ENCODE peak calls at places on chromosomes 11 and 22, in ten cellular contexts. B, E, J, I, O, G, T, N, V and Q are unnamed samples.

GRCh38 chr11:92393218-92393617 is 168.6 kb downstream of the FAT3 start:
- DNase-seq in B (no peak), E (no peak), J (no peak), I (no peak), O (no peak), G (no peak), T (no peak), N (no peak), V (no peak), Q (no peak)

GRCh38 chr11:117442049-117442868 is 114.6 kb downstream of the CEP164 start:
- DNase-seq in B (no peak), E (no peak), J (no peak), I (no peak), O (no peak), G (no peak), T (no peak), N (no peak), V (no peak), Q (no peak)

GRCh38 chr11:134120921-134121526 is 52.2 kb downstream of the JAM3 start:
- DNase-seq in B (no peak), E (no peak), J (no peak), I (no peak), O (peak), G (no peak), T (peak), N (no peak), V (no peak), Q (no peak)

GRCh38 chr11:26079966-26080365 is 252.0 kb upstream of the ANO3 start:
- DNase-seq in B (peak), E (no peak), J (no peak), I (no peak), O (no peak), G (no peak), T (no peak), N (no peak), V (no peak), Q (no peak)

GRCh38 chr11:27233654-27234042 is 129.4 kb downstream of the CCDC34 start:
- DNase-seq in B (no peak), E (no peak), J (no peak), I (no peak), O (no peak), G (no peak), T (no peak), N (no peak), V (peak), Q (no peak)

GRCh38 chr11:80495116-80495515 is 1054.3 kb upstream of the TENM4 start:
- DNase-seq in B (no peak), E (no peak), J (no peak), I (no peak), O (no peak), G (no peak), T (no peak), N (no peak), V (no peak), Q (peak)

GRCh38 chr11:20367313-20367948 is 3.9 kb downstream of the HTATIP2 start:
- DNase-seq in B (no peak), E (no peak), J (no peak), I (no peak), O (peak), G (peak), T (peak), N (no peak), V (peak), Q (peak)

GRCh38 chr22:50445071-50445879 is 29.6 kb downstream of the SBF1 start:
- DNase-seq in B (no peak), E (peak), J (no peak), I (no peak), O (no peak), G (no peak), T (no peak), N (no peak), V (no peak), Q (no peak)

GRCh38 chr11:111455291-111456085 is 56.7 kb downstream of the BTG4 start:
- DNase-seq in B (no peak), E (no peak), J (peak), I (no peak), O (no peak), G (no peak), T (no peak), N (no peak), V (no peak), Q (no peak)

GRCh38 chr11:61054927-61055562 is 47.2 kb upstream of the CD5 start:
- DNase-seq in B (no peak), E (no peak), J (peak), I (no peak), O (no peak), G (no peak), T (no peak), N (no peak), V (no peak), Q (no peak)

GRCh38 chr11:63672934-63673539 is 1.9 kb upstream of the ATL3 start:
- DNase-seq in B (no peak), E (no peak), J (no peak), I (no peak), O (no peak), G (no peak), T (no peak), N (no peak), V (no peak), Q (no peak)

GRCh38 chr11:103433380-103433779 is 324.2 kb downstream of the DYNC2H1 start:
- DNase-seq in B (no peak), E (no peak), J (no peak), I (no peak), O (peak), G (no peak), T (peak), N (no peak), V (peak), Q (peak)

GRCh38 chr11:15690326-15690725 is 575.6 kb downstream of the INSC start:
- DNase-seq in B (no peak), E (no peak), J (no peak), I (no peak), O (no peak), G (no peak), T (no peak), N (no peak), V (no peak), Q (no peak)

GRCh38 chr11:19253817-19254216 is 13.1 kb upstream of the E2F8 start:
- DNase-seq in B (no peak), E (no peak), J (no peak), I (no peak), O (no peak), G (no peak), T (no peak), N (no peak), V (no peak), Q (no peak)

GRCh38 chr22:44181033-44181911 is 547 bp downstream of the PARVG start:
- DNase-seq in B (no peak), E (no peak), J (no peak), I (peak), O (peak), G (no peak), T (no peak), N (no peak), V (no peak), Q (no peak)

GRCh38 chr22:19811211-19811621 is 43.5 kb downstream of the GNB1L start:
- DNase-seq in B (no peak), E (no peak), J (no peak), I (no peak), O (no peak), G (no peak), T (no peak), N (peak), V (no peak), Q (no peak)

GRCh38 chr11:104704888-104705287 is 193.4 kb downstream of the CASP12 start:
- DNase-seq in B (no peak), E (no peak), J (no peak), I (no peak), O (no peak), G (no peak), T (no peak), N (no peak), V (no peak), Q (no peak)

GRCh38 chr22:32543020-32543357 is 68.4 kb downstream of the FBXO7 start:
- DNase-seq in B (no peak), E (no peak), J (no peak), I (no peak), O (no peak), G (no peak), T (no peak), N (no peak), V (no peak), Q (no peak)

GRCh38 chr11:117303101-117303500 is 12.0 kb downstream of the BACE1-AS start:
- DNase-seq in B (no peak), E (no peak), J (no peak), I (no peak), O (no peak), G (no peak), T (no peak), N (no peak), V (no peak), Q (no peak)

GRCh38 chr11:129324533-129325175 is 51.0 kb upstream of the BARX2 start:
- DNase-seq in B (no peak), E (peak), J (no peak), I (peak), O (no peak), G (peak), T (peak), N (peak), V (no peak), Q (no peak)

GRCh38 chr11:126391970-126392637 is 36.6 kb downstream of the ST3GAL4 start:
- DNase-seq in B (no peak), E (no peak), J (no peak), I (no peak), O (no peak), G (no peak), T (no peak), N (no peak), V (no peak), Q (no peak)

GRCh38 chr11:45724145-45724544 is 58.7 kb upstream of the CHST1 start:
- DNase-seq in B (no peak), E (no peak), J (no peak), I (no peak), O (no peak), G (no peak), T (no peak), N (no peak), V (no peak), Q (no peak)

GRCh38 chr11:128520886-128521696 is 66.3 kb downstream of the ETS1 start:
- DNase-seq in B (no peak), E (no peak), J (no peak), I (peak), O (no peak), G (no peak), T (no peak), N (no peak), V (peak), Q (no peak)

GRCh38 chr11:123585206-123585605 is 69.2 kb downstream of the SCN3B start:
- DNase-seq in B (no peak), E (no peak), J (no peak), I (peak), O (no peak), G (no peak), T (no peak), N (no peak), V (no peak), Q (no peak)

GRCh38 chr11:92453055-92453454 is 228.4 kb downstream of the FAT3 start:
- DNase-seq in B (no peak), E (no peak), J (no peak), I (no peak), O (peak), G (no peak), T (peak), N (no peak), V (peak), Q (peak)

GRCh38 chr22:19719055-19719482 is 4.3 kb upstream of the GP1BB start:
- DNase-seq in B (no peak), E (peak), J (no peak), I (no peak), O (no peak), G (no peak), T (no peak), N (no peak), V (no peak), Q (no peak)

GRCh38 chr22:30432520-30432919 is 7.0 kb downstream of the MTFP1 start:
- DNase-seq in B (no peak), E (no peak), J (no peak), I (no peak), O (no peak), G (no peak), T (no peak), N (no peak), V (no peak), Q (no peak)

GRCh38 chr22:30429887-30430286 is 4.3 kb downstream of the MTFP1 start:
- DNase-seq in B (no peak), E (no peak), J (no peak), I (no peak), O (no peak), G (no peak), T (no peak), N (no peak), V (no peak), Q (no peak)

GRCh38 chr22:30433227-30433626 is 7.7 kb downstream of the MTFP1 start:
- DNase-seq in B (no peak), E (no peak), J (no peak), I (no peak), O (no peak), G (no peak), T (no peak), N (no peak), V (no peak), Q (no peak)

GRCh38 chr22:30432096-30432495 is 6.5 kb downstream of the MTFP1 start:
- DNase-seq in B (no peak), E (peak), J (no peak), I (no peak), O (no peak), G (no peak), T (no peak), N (no peak), V (no peak), Q (no peak)

DNA sequence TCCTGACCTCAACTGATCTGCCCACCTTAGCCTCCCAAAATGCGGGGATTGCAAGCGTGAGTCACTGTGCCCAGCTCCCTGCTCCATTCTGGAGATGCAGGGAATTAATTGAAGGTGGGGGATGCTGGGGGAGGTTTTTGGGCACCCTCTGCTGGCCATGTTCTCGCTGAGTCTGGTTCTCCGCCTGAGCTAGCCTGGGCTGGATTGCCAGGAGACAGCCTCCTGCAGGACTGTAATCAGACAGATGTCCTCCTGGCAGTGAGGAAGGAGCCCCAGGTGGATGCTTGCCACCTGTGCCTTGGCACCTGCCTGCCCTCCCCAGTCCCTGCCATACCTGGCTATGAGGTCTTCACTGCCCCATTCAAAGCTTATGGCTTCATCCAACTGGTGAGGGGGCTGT is 5.4 kb downstream of the MTFP1 start:
- DNase-seq in B (no peak), E (peak), J (no peak), I (peak), O (no peak), G (no peak), T (no peak), N (no peak), V (no peak), Q (no peak)
- TF ChIP-seq CTCF in B (no peak), E (no peak), J (no peak), I (no peak), O (no peak), G (no peak), T (peak), N (peak), V (peak), Q (no peak)

DNA sequence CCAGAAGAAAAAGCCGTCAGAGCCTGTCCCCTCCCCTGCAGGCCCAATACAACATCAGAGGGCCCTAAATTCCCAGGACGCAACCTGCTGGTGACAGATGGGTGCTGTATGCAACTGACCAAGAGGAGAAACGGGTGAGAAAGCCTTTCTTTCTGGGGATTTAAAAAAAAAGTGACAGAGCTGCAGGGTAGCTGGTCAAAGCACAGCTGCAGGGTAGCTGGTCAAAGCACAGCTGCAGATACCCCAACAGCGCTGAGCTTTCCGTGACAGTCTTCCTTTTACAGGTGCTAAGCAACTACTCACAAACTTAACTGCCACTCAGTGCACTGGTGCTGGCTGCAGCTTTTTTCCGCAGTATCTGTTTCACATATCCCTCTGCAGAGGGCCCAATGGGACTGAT is 17.8 kb downstream of the AP1B1 start:
- DNase-seq in B (no peak), E (no peak), J (no peak), I (no peak), O (no peak), G (no peak), T (no peak), N (peak), V (no peak), Q (no peak)
- TF ChIP-seq CTCF in B (no peak), E (no peak), J (no peak), I (no peak), O (no peak), G (no peak), T (no peak), N (no peak), V (no peak), Q (no peak)

DNA sequence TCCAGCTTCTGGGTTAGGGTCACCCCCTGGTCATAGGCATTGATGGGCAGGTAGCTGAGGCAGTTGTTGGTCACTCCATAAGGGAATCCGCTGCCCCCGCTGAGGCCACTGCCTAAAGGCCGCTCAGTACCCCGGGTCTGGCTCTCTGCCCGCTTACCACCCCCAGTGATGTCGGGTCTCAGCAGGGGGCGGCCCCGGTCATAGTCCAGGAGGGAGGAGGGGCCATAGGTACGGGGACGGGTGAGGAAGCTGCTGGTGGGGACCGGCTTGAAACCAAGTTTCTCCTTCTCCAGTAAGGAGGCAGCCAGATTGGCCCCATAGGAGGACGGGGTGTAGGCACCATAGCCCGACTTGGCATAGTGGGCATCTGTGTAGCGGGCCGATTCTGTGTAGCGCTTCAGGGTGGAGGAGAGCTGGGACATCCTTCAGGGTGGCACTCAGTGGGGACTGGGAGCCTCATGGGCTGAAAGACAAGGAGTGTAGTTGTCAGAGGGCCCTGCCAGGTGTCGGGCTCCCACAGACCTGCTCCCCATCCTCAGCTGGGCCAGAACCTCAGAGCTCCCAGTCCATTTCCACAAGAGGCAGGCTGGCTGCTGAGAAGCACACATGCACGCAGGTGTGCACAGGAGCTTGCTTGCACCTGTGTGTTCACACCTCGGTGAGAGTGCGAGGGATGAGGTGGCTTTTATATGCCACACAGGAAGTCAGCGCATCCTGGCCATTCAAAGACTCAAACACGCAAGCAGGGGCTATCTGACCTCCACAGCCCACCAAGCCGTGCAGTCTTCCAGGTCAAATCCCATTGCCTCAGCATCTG is 8.2 kb downstream of the USP2 start:
- DNase-seq in B (no peak), E (peak), J (no peak), I (no peak), O (no peak), G (no peak), T (no peak), N (no peak), V (no peak), Q (no peak)
- TF ChIP-seq CTCF in B (no peak), E (no peak), J (no peak), I (no peak), O (no peak), G (no peak), T (no peak), N (no peak), V (no peak), Q (no peak)

DNA sequence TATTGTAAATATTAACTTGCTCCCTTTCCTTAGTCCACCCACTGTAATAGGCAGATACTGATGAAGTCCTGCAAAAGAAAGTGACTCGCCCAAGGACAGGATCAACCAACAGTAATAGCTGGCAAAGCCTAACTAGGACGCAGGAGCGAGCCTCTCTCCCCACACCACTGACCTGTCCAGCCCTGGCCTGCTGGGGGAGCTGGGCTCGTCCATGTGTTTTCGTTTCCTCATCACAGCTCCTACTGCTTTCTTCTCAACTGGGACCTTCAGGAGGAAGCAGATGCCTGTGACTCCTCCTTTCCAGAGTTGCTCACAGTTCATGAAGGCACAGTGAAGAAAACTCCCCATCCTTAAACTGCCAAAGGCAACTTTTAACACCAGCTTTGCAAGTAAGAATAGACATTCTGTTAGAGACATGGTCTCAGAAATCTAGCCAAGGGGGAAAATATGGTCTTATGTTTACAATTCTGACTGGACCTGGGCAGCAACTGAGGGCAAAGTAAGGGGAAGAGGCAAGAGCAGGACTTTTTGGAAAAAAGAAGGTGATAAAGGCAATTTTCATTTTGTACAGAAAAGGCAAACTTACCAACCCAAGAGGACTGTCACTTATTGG is 11.6 kb upstream of the GPHA2 start:
- DNase-seq in B (no peak), E (no peak), J (no peak), I (no peak), O (no peak), G (no peak), T (peak), N (no peak), V (no peak), Q (no peak)
- TF ChIP-seq CTCF in B (no peak), E (no peak), J (no peak), I (no peak), O (no peak), G (no peak), T (peak), N (peak), V (no peak), Q (no peak)

GRCh38 chr11:8265681-8266241 is 2.1 kb upstream of the LMO1 start:
- DNase-seq in B (no peak), E (no peak), J (no peak), I (no peak), O (no peak), G (no peak), T (no peak), N (no peak), V (no peak), Q (no peak)
- TF ChIP-seq CTCF in B (peak), E (no peak), J (no peak), I (no peak), O (no peak), G (no peak), T (peak), N (peak), V (peak), Q (peak)

GRCh38 chr22:40855104-40855959 is 1.1 kb downstream of the ST13 start:
- DNase-seq in B (no peak), E (no peak), J (no peak), I (peak), O (peak), G (peak), T (no peak), N (no peak), V (no peak), Q (no peak)

GRCh38 chr22:40853961-40854360 is 2.5 kb downstream of the ST13 start:
- DNase-seq in B (no peak), E (no peak), J (no peak), I (no peak), O (peak), G (no peak), T (no peak), N (no peak), V (no peak), Q (no peak)

GRCh38 chr22:40855960-40856512 is 403 bp downstream of the ST13 start:
- DNase-seq in B (peak), E (peak), J (peak), I (peak), O (peak), G (no peak), T (no peak), N (no peak), V (peak), Q (peak)

GRCh38 chr22:40857309-40857851 is 432 bp downstream of the XPNPEP3 start:
- DNase-seq in B (no peak), E (no peak), J (no peak), I (no peak), O (no peak), G (no peak), T (no peak), N (no peak), V (no peak), Q (no peak)

GRCh38 chr22:40856513-40857308 is at the start of the genes ST13 and XPNPEP3:
- DNase-seq in B (peak), E (peak), J (peak), I (peak), O (peak), G (peak), T (peak), N (peak), V (peak), Q (peak)
- TF ChIP-seq CTCF in B (peak), E (no peak), J (no peak), I (no peak), O (no peak), G (no peak), T (peak), N (no peak), V (peak), Q (no peak)

GRCh38 chr22:43011079-43011478 is 3.9 kb downstream of the PACSIN2 start:
- DNase-seq in B (no peak), E (peak), J (no peak), I (no peak), O (peak), G (no peak), T (no peak), N (no peak), V (no peak), Q (no peak)
- TF ChIP-seq CTCF in B (no peak), E (no peak), J (no peak), I (no peak), O (no peak), G (no peak), T (peak), N (peak), V (no peak), Q (no peak)

GRCh38 chr11:119491753-119492455 is 68.9 kb upstream of the THY1 start:
- DNase-seq in B (no peak), E (no peak), J (no peak), I (no peak), O (peak), G (no peak), T (peak), N (no peak), V (no peak), Q (no peak)
- TF ChIP-seq CTCF in B (peak), E (no peak), J (no peak), I (no peak), O (peak), G (no peak), T (peak), N (no peak), V (peak), Q (no peak)